ENCODE peak calls at places on chromosome 6, in four cellular contexts. N is effector memory CD4-positive, alpha-beta T cell; S is CD4-positive, CD25-positive, alpha-beta regulatory T cell; O is dorsolateral prefrontal cortex. P is an unnamed sample.

GRCh38 chr6:36973190-36973589 is 12.8 kb downstream of the MTCH1 start:
- DNase-seq in N (no peak), S (no peak), O (no peak), P (no peak)

GRCh38 chr6:49639177-49639817 is 2.7 kb upstream of the RHAG start:
- DNase-seq in N (no peak), S (no peak), O (no peak), P (no peak)

GRCh38 chr6:27761391-27761790 is 150.8 kb downstream of the OR2B2 start:
- DNase-seq in N (no peak), S (no peak), O (no peak), P (no peak)

GRCh38 chr6:98827295-98828159 is 6.8 kb upstream of the POU3F2 start:
- DNase-seq in N (no peak), S (no peak), O (peak), P (no peak)

GRCh38 chr6:9308284-9308683 is 872.9 kb upstream of the SLC35B3 start:
- DNase-seq in N (no peak), S (no peak), O (no peak), P (no peak)

GRCh38 chr6:156676721-156677120 is 100.5 kb upstream of the ARID1B start:
- DNase-seq in N (no peak), S (no peak), O (no peak), P (no peak)

GRCh38 chr6:45607818-45608217 is 230.1 kb upstream of the SUPT3H start:
- DNase-seq in N (no peak), S (no peak), O (no peak), P (no peak)

GRCh38 chr6:170111141-170111664 is 179.7 kb downstream of the DLL1 start:
- DNase-seq in N (no peak), S (no peak), O (no peak), P (no peak)

GRCh38 chr6:121356575-121356974 is 22.3 kb upstream of the TBC1D32 start:
- DNase-seq in N (no peak), S (no peak), O (no peak), P (no peak)

GRCh38 chr6:95095855-95096254 is 481.5 kb upstream of the MANEA start:
- DNase-seq in N (no peak), S (no peak), O (no peak), P (no peak)

GRCh38 chr6:88422831-88423230 is 256.7 kb upstream of the CNR1 start:
- DNase-seq in N (no peak), S (no peak), O (no peak), P (no peak)

GRCh38 chr6:73348550-73349204 is 5.4 kb downstream of the DPPA5 start:
- DNase-seq in N (no peak), S (no peak), O (no peak), P (no peak)
- H3K4me3 ChIP-seq in N (no peak), S (no peak), O (no peak), P (no peak)

GRCh38 chr6:5541751-5542432 is 280.6 kb downstream of the FARS2 start:
- DNase-seq in N (no peak), S (no peak), O (no peak), P (no peak)
- H3K27ac ChIP-seq in N (no peak), S (no peak), O (no peak), P (no peak)

GRCh38 chr6:165487950-165488349 is 175.1 kb downstream of the PDE10A start:
- DNase-seq in N (no peak), S (no peak), O (no peak), P (no peak)
- H3K4me3 ChIP-seq in N (no peak), S (no peak), O (no peak), P (no peak)

GRCh38 chr6:168368063-168368835 is 48.7 kb upstream of the DACT2 start:
- DNase-seq in N (no peak), S (no peak), O (no peak), P (no peak)

GRCh38 chr6:168370310-168370991 is 50.9 kb upstream of the DACT2 start:
- DNase-seq in N (peak), S (peak), O (no peak), P (no peak)

GRCh38 chr6:168371185-168371584 is 51.6 kb upstream of the DACT2 start:
- DNase-seq in N (no peak), S (no peak), O (no peak), P (no peak)

GRCh38 chr6:168368971-168369370 is 49.4 kb upstream of the DACT2 start:
- DNase-seq in N (no peak), S (no peak), O (no peak), P (no peak)

DNA sequence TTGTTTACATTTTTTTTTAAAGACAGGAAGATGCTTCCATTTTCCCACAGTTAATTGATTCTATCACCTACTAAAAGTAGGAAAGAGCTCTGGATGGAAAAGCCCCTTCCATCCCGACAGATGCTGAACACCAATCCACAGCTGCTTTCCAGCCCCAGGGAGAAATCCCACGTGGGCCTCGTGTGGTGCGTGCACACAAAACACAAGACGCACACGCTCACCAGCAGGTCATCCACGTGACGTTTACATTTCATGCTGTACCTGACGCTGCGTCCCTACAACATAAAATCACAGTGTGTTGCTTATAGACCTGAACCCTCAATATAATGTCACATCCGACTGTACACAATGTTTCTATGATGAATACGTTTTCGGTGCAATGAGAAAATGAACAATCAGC is 50.2 kb upstream of the DACT2 start:
- DNase-seq in N (no peak), S (no peak), O (no peak), P (no peak)
- H3K27ac ChIP-seq in N (no peak), S (no peak), O (no peak), P (no peak)

P was measured in esophagus squamous epithelium.